ENCODE peak calls at places on chromosome 6, in five cellular contexts. One of them, this sample, is unnamed.

GRCh38 chr6:80769101-80769500 is 662.6 kb downstream of the BCKDHB start:
- DNase-seq in H4: no peak
- DNase-seq in lung microvascular endothelial cell: peak
- DNase-seq in effector CD4-positive, alpha-beta T cell: no peak
- DNase-seq in DMS53: no peak
- DNase-seq in this sample: no peak

GRCh38 chr6:73556796-73557195 is 36.0 kb upstream of the EEF1A1 start:
- DNase-seq in lung microvascular endothelial cell: no peak
- DNase-seq in effector CD4-positive, alpha-beta T cell: no peak
- DNase-seq in DMS53: no peak
- DNase-seq in H4: no peak
- DNase-seq in this sample: peak

GRCh38 chr6:39917981-39918380 is 16.3 kb downstream of the MOCS1 start:
- DNase-seq in effector CD4-positive, alpha-beta T cell: no peak
- DNase-seq in DMS53: no peak
- DNase-seq in lung microvascular endothelial cell: no peak
- DNase-seq in H4: no peak
- DNase-seq in this sample: no peak

GRCh38 chr6:25137497-25137896 is 141.7 kb upstream of the CARMIL1 start:
- DNase-seq in effector CD4-positive, alpha-beta T cell: no peak
- DNase-seq in H4: no peak
- DNase-seq in DMS53: no peak
- DNase-seq in lung microvascular endothelial cell: peak
- DNase-seq in this sample: no peak

GRCh38 chr6:158571826-158572652 is 12.1 kb downstream of the TMEM181 start:
- DNase-seq in DMS53: no peak
- DNase-seq in lung microvascular endothelial cell: no peak
- DNase-seq in H4: no peak
- DNase-seq in effector CD4-positive, alpha-beta T cell: no peak
- DNase-seq in this sample: no peak

GRCh38 chr6:87230801-87231200 is 75.4 kb downstream of the ZNF292 start:
- DNase-seq in H4: no peak
- DNase-seq in effector CD4-positive, alpha-beta T cell: no peak
- DNase-seq in lung microvascular endothelial cell: no peak
- DNase-seq in DMS53: no peak
- DNase-seq in this sample: no peak

GRCh38 chr6:30515967-30516753 is 26.9 kb downstream of the HLA-E start:
- DNase-seq in DMS53: peak
- DNase-seq in H4: peak
- DNase-seq in lung microvascular endothelial cell: peak
- DNase-seq in effector CD4-positive, alpha-beta T cell: peak
- DNase-seq in this sample: peak

GRCh38 chr6:37650071-37650481 is 47.6 kb downstream of the MDGA1 start:
- DNase-seq in effector CD4-positive, alpha-beta T cell: no peak
- DNase-seq in H4: no peak
- DNase-seq in DMS53: no peak
- DNase-seq in lung microvascular endothelial cell: peak
- DNase-seq in this sample: no peak

GRCh38 chr6:135250751-135251356 is 69.7 kb downstream of the MYB start:
- DNase-seq in lung microvascular endothelial cell: no peak
- DNase-seq in DMS53: peak
- DNase-seq in effector CD4-positive, alpha-beta T cell: no peak
- DNase-seq in H4: no peak
- DNase-seq in this sample: no peak

GRCh38 chr6:166775180-166775922 is 148.3 kb upstream of the RPS6KA2 start:
- DNase-seq in DMS53: peak
- DNase-seq in effector CD4-positive, alpha-beta T cell: peak
- DNase-seq in H4: peak
- DNase-seq in lung microvascular endothelial cell: peak
- DNase-seq in this sample: peak

GRCh38 chr6:75481394-75481793 is 12.2 kb downstream of the FILIP1 start:
- DNase-seq in lung microvascular endothelial cell: no peak
- DNase-seq in effector CD4-positive, alpha-beta T cell: no peak
- DNase-seq in DMS53: no peak
- DNase-seq in H4: no peak
- DNase-seq in this sample: peak

GRCh38 chr6:1554881-1555569 is 54.7 kb upstream of the FOXC1 start:
- DNase-seq in lung microvascular endothelial cell: peak
- DNase-seq in effector CD4-positive, alpha-beta T cell: peak
- DNase-seq in DMS53: no peak
- DNase-seq in H4: peak
- DNase-seq in this sample: no peak

GRCh38 chr6:87756858-87757257 is 54.8 kb upstream of the AKIRIN2 start:
- DNase-seq in DMS53: no peak
- DNase-seq in effector CD4-positive, alpha-beta T cell: peak
- DNase-seq in H4: peak
- DNase-seq in lung microvascular endothelial cell: peak
- DNase-seq in this sample: no peak

GRCh38 chr6:122400467-122401089 is 1.1 kb downstream of the HSF2 start:
- DNase-seq in H4: no peak
- DNase-seq in effector CD4-positive, alpha-beta T cell: no peak
- DNase-seq in lung microvascular endothelial cell: peak
- DNase-seq in DMS53: peak
- DNase-seq in this sample: no peak